ENCODE peak calls at places on chromosome 15, in seven cellular contexts. One of them, this sample, is unnamed.

GRCh38 chr15:101534376-101534970 is 45.0 kb upstream of the PCSK6 start:
- DNase-seq in HCT116: no peak
- DNase-seq in tibial artery: no peak
- DNase-seq in cardiac fibroblast: no peak
- DNase-seq in fibroblast of pulmonary artery: no peak
- DNase-seq in heart left ventricle: no peak
- DNase-seq in HFF-Myc: no peak
- DNase-seq in this sample: no peak

GRCh38 chr15:60555291-60555690 is 76.3 kb upstream of the ICE2 start:
- DNase-seq in heart left ventricle: no peak
- DNase-seq in cardiac fibroblast: no peak
- DNase-seq in HCT116: no peak
- DNase-seq in HFF-Myc: no peak
- DNase-seq in fibroblast of pulmonary artery: no peak
- DNase-seq in tibial artery: no peak
- DNase-seq in this sample: no peak

GRCh38 chr15:92391640-92392039 is 2.0 kb upstream of the ST8SIA2 start:
- DNase-seq in HCT116: peak; percentile 36
- DNase-seq in heart left ventricle: no peak
- DNase-seq in cardiac fibroblast: peak; percentile 7
- DNase-seq in tibial artery: no peak
- DNase-seq in HFF-Myc: no peak
- DNase-seq in fibroblast of pulmonary artery: peak; percentile 5
- DNase-seq in this sample: no peak

GRCh38 chr15:60737217-60737616 is 258.3 kb upstream of the ICE2 start:
- DNase-seq in HFF-Myc: no peak
- DNase-seq in tibial artery: no peak
- DNase-seq in heart left ventricle: no peak
- DNase-seq in fibroblast of pulmonary artery: no peak
- DNase-seq in HCT116: no peak
- DNase-seq in cardiac fibroblast: no peak
- DNase-seq in this sample: no peak

GRCh38 chr15:68352401-68353062 is 75.0 kb downstream of the FEM1B start:
- DNase-seq in cardiac fibroblast: peak; percentile 94
- DNase-seq in heart left ventricle: no peak
- DNase-seq in tibial artery: peak; percentile 93
- DNase-seq in fibroblast of pulmonary artery: peak; percentile 95
- DNase-seq in HFF-Myc: peak; percentile 96
- DNase-seq in HCT116: peak; percentile 35
- DNase-seq in this sample: peak; percentile 93

GRCh38 chr15:85690546-85691226 is 104.0 kb downstream of the KLHL25 start:
- DNase-seq in HCT116: no peak
- DNase-seq in HFF-Myc: no peak
- DNase-seq in cardiac fibroblast: no peak
- DNase-seq in fibroblast of pulmonary artery: no peak
- DNase-seq in heart left ventricle: no peak
- DNase-seq in tibial artery: no peak
- DNase-seq in this sample: no peak

GRCh38 chr15:51132384-51133139 is 37.9 kb upstream of the TNFAIP8L3 start:
- DNase-seq in HFF-Myc: no peak
- DNase-seq in heart left ventricle: no peak
- DNase-seq in HCT116: peak; percentile 15
- DNase-seq in fibroblast of pulmonary artery: peak; percentile 98
- DNase-seq in cardiac fibroblast: peak; percentile 96
- DNase-seq in tibial artery: peak; percentile 88
- DNase-seq in this sample: peak; percentile 95

GRCh38 chr15:80482686-80483085 is 78.5 kb downstream of the ARNT2 start:
- DNase-seq in HCT116: no peak
- DNase-seq in fibroblast of pulmonary artery: no peak
- DNase-seq in cardiac fibroblast: peak; percentile 34
- DNase-seq in tibial artery: no peak
- DNase-seq in HFF-Myc: no peak
- DNase-seq in heart left ventricle: no peak
- DNase-seq in this sample: no peak

GRCh38 chr15:87707076-87707475 is 549.5 kb downstream of the NTRK3 start:
- DNase-seq in fibroblast of pulmonary artery: no peak
- DNase-seq in HCT116: no peak
- DNase-seq in HFF-Myc: no peak
- DNase-seq in cardiac fibroblast: no peak
- DNase-seq in heart left ventricle: no peak
- DNase-seq in tibial artery: no peak
- DNase-seq in this sample: no peak

GRCh38 chr15:74428442-74428787 is 5.3 kb downstream of the SEMA7A start:
- DNase-seq in tibial artery: no peak
- DNase-seq in HFF-Myc: no peak
- DNase-seq in heart left ventricle: no peak
- DNase-seq in HCT116: no peak
- DNase-seq in fibroblast of pulmonary artery: no peak
- DNase-seq in cardiac fibroblast: no peak
- DNase-seq in this sample: no peak

GRCh38 chr15:99682455-99682854 is 50.8 kb downstream of the LYSMD4 start:
- DNase-seq in HFF-Myc: peak; percentile 75
- DNase-seq in cardiac fibroblast: peak; percentile 86
- DNase-seq in HCT116: no peak
- DNase-seq in heart left ventricle: no peak
- DNase-seq in tibial artery: no peak
- DNase-seq in fibroblast of pulmonary artery: peak; percentile 93
- DNase-seq in this sample: peak; percentile 57

GRCh38 chr15:50909044-50909342 is 510 bp downstream of the AP4E1 start:
- DNase-seq in fibroblast of pulmonary artery: no peak
- DNase-seq in heart left ventricle: no peak
- DNase-seq in HFF-Myc: no peak
- DNase-seq in cardiac fibroblast: peak; percentile 8
- DNase-seq in tibial artery: no peak
- DNase-seq in HCT116: no peak
- DNase-seq in this sample: no peak

GRCh38 chr15:31173790-31174450 is 72.4 kb upstream of the TRPM1 start:
- DNase-seq in HFF-Myc: no peak
- DNase-seq in heart left ventricle: no peak
- DNase-seq in cardiac fibroblast: no peak
- DNase-seq in fibroblast of pulmonary artery: no peak
- DNase-seq in HCT116: no peak
- DNase-seq in tibial artery: no peak
- DNase-seq in this sample: no peak

GRCh38 chr15:31177936-31178335 is 76.4 kb upstream of the TRPM1 start:
- DNase-seq in HFF-Myc: no peak
- DNase-seq in heart left ventricle: no peak
- DNase-seq in fibroblast of pulmonary artery: no peak
- DNase-seq in tibial artery: no peak
- DNase-seq in cardiac fibroblast: no peak
- DNase-seq in HCT116: no peak
- DNase-seq in this sample: no peak

GRCh38 chr15:31172606-31173005 is 71.1 kb upstream of the TRPM1 start:
- DNase-seq in HCT116: no peak
- DNase-seq in heart left ventricle: no peak
- DNase-seq in fibroblast of pulmonary artery: no peak
- DNase-seq in HFF-Myc: no peak
- DNase-seq in tibial artery: no peak
- DNase-seq in cardiac fibroblast: no peak
- DNase-seq in this sample: no peak

GRCh38 chr15:31178705-31179104 is 77.2 kb upstream of the TRPM1 start:
- DNase-seq in HCT116: no peak
- DNase-seq in fibroblast of pulmonary artery: no peak
- DNase-seq in heart left ventricle: no peak
- DNase-seq in tibial artery: no peak
- DNase-seq in cardiac fibroblast: no peak
- DNase-seq in HFF-Myc: no peak
- DNase-seq in this sample: no peak

DNA sequence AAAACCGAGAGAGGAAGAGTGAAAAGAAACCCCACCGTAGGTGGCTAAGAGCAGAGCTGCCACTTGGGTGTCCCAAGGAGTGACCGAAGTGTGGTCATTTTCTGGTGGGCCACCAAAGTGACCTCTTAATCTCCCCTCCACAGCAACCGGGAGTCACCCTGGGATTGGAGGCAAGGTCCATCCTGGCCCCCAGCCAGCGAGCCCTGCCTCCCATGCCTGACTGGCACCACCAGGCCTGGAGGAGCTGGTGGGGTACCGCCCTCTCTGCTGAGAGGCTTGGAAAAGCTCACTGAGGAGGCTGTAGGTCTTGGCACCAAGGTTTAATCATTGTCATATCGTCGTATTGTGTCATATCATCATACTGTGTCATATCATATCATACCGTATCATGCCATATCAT is 74.0 kb upstream of the TRPM1 start:
- DNase-seq in fibroblast of pulmonary artery: no peak
- DNase-seq in tibial artery: no peak
- DNase-seq in HFF-Myc: no peak
- DNase-seq in cardiac fibroblast: no peak
- DNase-seq in heart left ventricle: no peak
- DNase-seq in HCT116: no peak
- DNase-seq in this sample: no peak
- TF ChIP-seq CTCF in fibroblast of pulmonary artery: no peak
- TF ChIP-seq CTCF in tibial artery: no peak
- TF ChIP-seq CTCF in HFF-Myc: no peak
- TF ChIP-seq CTCF in cardiac fibroblast: no peak
- TF ChIP-seq CTCF in heart left ventricle: no peak
- TF ChIP-seq CTCF in HCT116: no peak
- TF ChIP-seq CTCF in this sample: no peak

DNA sequence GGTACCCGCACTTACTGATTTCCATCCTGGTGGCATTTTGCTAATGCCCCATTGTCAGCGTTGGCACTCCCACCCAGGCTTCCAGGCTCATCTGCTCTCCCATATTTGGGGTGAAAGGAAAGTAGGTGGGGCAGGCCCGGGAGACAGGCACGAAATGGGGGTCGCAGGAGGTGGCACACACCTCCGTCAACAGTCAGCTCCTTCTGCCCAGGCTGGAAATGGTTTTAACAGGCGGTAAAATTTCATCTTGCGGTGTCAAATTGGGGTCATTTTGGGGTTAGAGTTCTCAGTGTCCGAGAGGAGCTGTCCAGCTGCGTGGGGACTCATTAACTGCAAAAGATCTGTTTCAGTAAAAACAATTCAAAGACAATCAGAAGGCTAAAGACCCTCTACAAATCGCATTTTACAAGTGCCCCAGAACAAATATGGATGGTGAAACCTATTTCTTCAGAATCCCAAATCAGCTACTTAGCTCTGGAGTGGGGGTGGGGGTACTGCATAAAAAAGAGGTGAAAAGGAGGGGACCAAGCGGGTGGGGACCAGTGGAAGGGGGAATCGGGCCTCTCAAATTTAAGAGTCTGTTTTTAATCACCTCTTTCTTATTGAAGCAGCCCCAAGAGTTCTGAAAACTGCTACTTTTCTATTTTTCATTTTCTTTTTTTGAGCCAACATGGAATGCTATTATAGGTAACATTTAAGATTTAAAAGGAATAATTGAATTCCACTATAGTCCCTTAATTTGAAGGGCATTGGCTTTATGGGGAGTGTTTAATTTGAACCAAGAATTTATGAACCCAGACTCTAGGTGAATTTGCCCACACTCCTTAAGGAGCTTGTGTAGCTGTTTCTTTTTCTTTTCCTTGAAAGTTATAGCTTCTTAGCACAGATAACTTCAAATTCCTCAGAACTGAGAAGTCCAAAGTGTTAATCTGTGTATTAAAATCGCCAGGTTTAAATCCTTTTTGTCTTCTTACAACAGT is 4.4 kb upstream of the MEIS2 start:
- DNase-seq in cardiac fibroblast: peak; percentile 57
- DNase-seq in tibial artery: no peak
- DNase-seq in HFF-Myc: no peak
- DNase-seq in fibroblast of pulmonary artery: no peak
- DNase-seq in heart left ventricle: no peak
- DNase-seq in HCT116: no peak
- DNase-seq in this sample: no peak
- H3K4me3 ChIP-seq in cardiac fibroblast: peak overlapping the region; percentile 29
- H3K4me3 ChIP-seq in tibial artery: no peak overlapping the region
- H3K4me3 ChIP-seq in HFF-Myc: no peak overlapping the region
- H3K4me3 ChIP-seq in fibroblast of pulmonary artery: peak overlapping the region; percentile 86
- H3K4me3 ChIP-seq in heart left ventricle: peak overlapping the region; percentile 6
- H3K4me3 ChIP-seq in HCT116: no peak overlapping the region
- H3K4me3 ChIP-seq in this sample: no peak overlapping the region

DNA sequence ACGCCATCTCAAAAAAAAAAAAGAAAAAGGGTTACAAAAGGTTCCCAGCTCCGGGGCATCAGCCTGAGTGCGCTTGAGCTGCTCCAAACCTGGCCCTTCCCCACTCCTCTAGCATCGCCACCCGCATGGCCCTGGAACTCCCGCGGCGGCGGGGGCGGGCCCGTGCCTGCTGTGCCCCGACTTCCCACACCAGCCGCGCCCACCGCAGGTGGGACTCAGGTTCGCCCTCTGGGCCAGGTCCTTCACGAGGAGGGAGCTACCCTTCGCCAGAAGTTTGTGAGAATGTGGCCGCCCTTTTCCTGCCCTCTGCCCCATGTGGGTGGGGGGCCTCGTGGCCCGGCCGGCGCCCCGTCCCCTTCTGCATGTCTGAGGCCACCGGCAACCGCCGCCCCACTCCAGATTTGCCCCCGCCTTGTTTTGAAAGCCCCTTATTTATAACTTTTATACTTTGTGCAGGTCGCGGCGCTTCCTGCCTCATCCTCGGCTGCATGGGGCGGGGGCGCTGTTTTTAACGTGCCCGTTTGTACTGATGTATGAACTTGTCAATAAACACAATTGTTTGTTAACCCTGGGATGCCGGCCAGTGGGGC is 507 bp upstream of the JMJD7 start:
- DNase-seq in HFF-Myc: no peak
- DNase-seq in heart left ventricle: peak; percentile 32
- DNase-seq in tibial artery: no peak
- DNase-seq in HCT116: no peak
- DNase-seq in cardiac fibroblast: no peak
- DNase-seq in fibroblast of pulmonary artery: no peak
- DNase-seq in this sample: no peak
- TF ChIP-seq CTCF in HFF-Myc: no peak
- TF ChIP-seq CTCF in heart left ventricle: no peak
- TF ChIP-seq CTCF in tibial artery: no peak
- TF ChIP-seq CTCF in HCT116: no peak
- TF ChIP-seq CTCF in cardiac fibroblast: peak; percentile 3
- TF ChIP-seq CTCF in fibroblast of pulmonary artery: no peak
- TF ChIP-seq CTCF in this sample: no peak

GRCh38 chr15:40092416-40093223 is 16.1 kb downstream of the BMF start:
- DNase-seq in heart left ventricle: peak; percentile 79
- DNase-seq in tibial artery: peak; percentile 87
- DNase-seq in HFF-Myc: peak; percentile 85
- DNase-seq in cardiac fibroblast: peak; percentile 94
- DNase-seq in HCT116: no peak
- DNase-seq in fibroblast of pulmonary artery: peak; percentile 56
- DNase-seq in this sample: peak; percentile 88
- H3K4me3 ChIP-seq in heart left ventricle: no peak overlapping the region
- H3K4me3 ChIP-seq in tibial artery: no peak overlapping the region
- H3K4me3 ChIP-seq in HFF-Myc: no peak overlapping the region
- H3K4me3 ChIP-seq in cardiac fibroblast: no peak overlapping the region
- H3K4me3 ChIP-seq in HCT116: no peak overlapping the region
- H3K4me3 ChIP-seq in fibroblast of pulmonary artery: no peak overlapping the region
- H3K4me3 ChIP-seq in this sample: no peak overlapping the region

DNA sequence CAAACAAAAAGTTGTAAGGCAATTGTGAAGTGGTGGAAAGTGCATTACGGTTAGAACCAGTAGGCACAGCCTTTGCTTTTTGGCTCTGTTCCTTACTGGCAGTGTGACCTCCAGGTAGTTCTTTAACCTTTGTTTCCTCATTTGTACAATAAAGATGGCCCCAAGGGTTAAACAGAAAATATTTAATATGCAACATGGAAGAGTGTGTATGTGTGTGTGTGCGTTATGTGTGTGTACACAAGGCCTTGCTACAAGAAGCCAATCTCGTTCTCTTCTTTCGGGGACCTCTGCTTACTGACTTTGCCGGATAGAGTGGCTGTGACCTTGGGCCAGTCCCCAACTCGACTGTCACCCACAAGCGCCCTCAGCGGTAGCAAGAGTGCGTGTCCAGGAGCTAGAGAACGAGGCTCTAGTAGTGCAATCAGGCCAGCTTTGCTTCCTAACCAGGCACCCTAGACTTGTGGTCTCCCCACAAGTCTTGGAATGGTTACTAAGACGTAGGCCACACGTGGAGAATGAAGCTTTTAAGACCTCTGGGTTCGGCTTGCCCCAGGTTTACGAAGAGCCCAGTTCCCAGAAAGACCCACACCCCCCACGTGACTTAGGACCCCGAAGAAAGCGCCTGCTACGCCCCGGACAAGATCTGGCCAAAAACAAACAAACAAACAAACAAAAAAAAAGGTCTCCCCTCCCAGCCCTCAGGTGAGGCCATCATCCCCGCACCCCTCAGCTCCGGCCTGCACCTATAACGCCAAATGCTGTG is 593 bp downstream of the CIAO2A start:
- DNase-seq in HFF-Myc: no peak
- DNase-seq in heart left ventricle: peak; percentile 51
- DNase-seq in tibial artery: peak; percentile 67
- DNase-seq in cardiac fibroblast: peak; percentile 57
- DNase-seq in fibroblast of pulmonary artery: peak; percentile 53
- DNase-seq in HCT116: no peak
- DNase-seq in this sample: no peak
- TF ChIP-seq CTCF in HFF-Myc: no peak
- TF ChIP-seq CTCF in heart left ventricle: no peak
- TF ChIP-seq CTCF in tibial artery: no peak
- TF ChIP-seq CTCF in cardiac fibroblast: peak; percentile 16
- TF ChIP-seq CTCF in fibroblast of pulmonary artery: peak; percentile 10
- TF ChIP-seq CTCF in HCT116: peak; percentile 3
- TF ChIP-seq CTCF in this sample: no peak